ENCODE peak calls at places on chromosomes 11 and 22, in six cellular contexts. C is stimulated activated CD8-positive, alpha-beta memory T cell treated with anti-CD3 and anti-CD28 coated beads, Interleukin-7, amount 100 ng/mL, for 24 hours; T is posterior vena cava; I is left cardiac atrium; A is pancreas; B is NCI-H1436 treated with DMSO at 0.1 percent for 48 hours. N is an unnamed sample.

GRCh38 chr11:69301491-69302401 is 7.8 kb downstream of the MYEOV start:
- DNase-seq in C (no peak), T (no peak), I (peak; percentile 62), A (peak; percentile 64), B (no peak), N (no peak)

GRCh38 chr11:117843666-117844484 is 19.3 kb upstream of the FXYD2 start:
- DNase-seq in C (peak; percentile 73), T (peak; percentile 94), I (peak; percentile 82), A (peak; percentile 92), B (no peak), N (no peak)

GRCh38 chr11:2750601-2751522 is 51.1 kb upstream of the KCNQ1OT1 start:
- DNase-seq in C (no peak), T (peak; percentile 62), I (no peak), A (peak; percentile 73), B (peak; percentile 11), N (no peak)

GRCh38 chr22:19590696-19591095 is 66.5 kb upstream of the CLDN5 start:
- DNase-seq in C (no peak), T (no peak), I (no peak), A (no peak), B (no peak), N (no peak)

GRCh38 chr11:45644981-45645889 is 20.2 kb downstream of the CHST1 start:
- DNase-seq in C (no peak), T (peak; percentile 62), I (no peak), A (no peak), B (no peak), N (no peak)

GRCh38 chr11:16011396-16011795 is 344.9 kb downstream of the SOX6 start:
- DNase-seq in C (no peak), T (no peak), I (no peak), A (no peak), B (no peak), N (no peak)

GRCh38 chr11:46666516-46666915 is 33.9 kb downstream of the ARHGAP1 start:
- DNase-seq in C (no peak), T (peak; percentile 81), I (peak; percentile 58), A (no peak), B (no peak), N (no peak)

GRCh38 chr22:42769238-42769573 is 48.5 kb upstream of the A4GALT start:
- DNase-seq in C (no peak), T (no peak), I (no peak), A (no peak), B (no peak), N (no peak)

GRCh38 chr11:827146-827860 is 416 bp upstream of the CRACR2B start:
- DNase-seq in C (no peak), T (peak; percentile 85), I (no peak), A (peak; percentile 90), B (no peak), N (no peak)

GRCh38 chr11:118623291-118623655 is 15.9 kb downstream of the PHLDB1 start:
- DNase-seq in C (no peak), T (no peak), I (peak; percentile 40), A (no peak), B (no peak), N (no peak)

GRCh38 chr22:20514658-20515406 is 7.4 kb downstream of the MED15 start:
- DNase-seq in C (no peak), T (no peak), I (peak; percentile 66), A (no peak), B (no peak), N (no peak)

GRCh38 chr11:117580866-117581265 is 216.2 kb downstream of the DSCAML1 start:
- DNase-seq in C (no peak), T (no peak), I (no peak), A (no peak), B (no peak), N (no peak)

GRCh38 chr11:76579047-76579751 is 91.3 kb downstream of the LRRC32 start:
- DNase-seq in C (no peak), T (peak; percentile 92), I (peak; percentile 82), A (peak; percentile 38), B (no peak), N (no peak)

GRCh38 chr11:29093416-29093815 is 923.4 kb downstream of the KCNA4 start:
- DNase-seq in C (no peak), T (no peak), I (no peak), A (no peak), B (no peak), N (no peak)

GRCh38 chr11:119591836-119592310 is 137.1 kb downstream of the NECTIN1 start:
- DNase-seq in C (no peak), T (no peak), I (no peak), A (no peak), B (no peak), N (no peak)

GRCh38 chr11:475941-476340 is 25.9 kb downstream of the PTDSS2 start:
- DNase-seq in C (no peak), T (no peak), I (no peak), A (no peak), B (no peak), N (no peak)

GRCh38 chr11:64858467-64859401 is 14.3 kb upstream of the CDC42BPG start:
- DNase-seq in C (no peak), T (no peak), I (peak; percentile 56), A (no peak), B (no peak), N (no peak)

GRCh38 chr11:78742430-78742829 is 167.8 kb upstream of the NARS2 start:
- DNase-seq in C (no peak), T (no peak), I (peak; percentile 55), A (peak; percentile 89), B (peak; percentile 50), N (peak; percentile 12)

GRCh38 chr11:110525883-110526282 is 96.1 kb downstream of the FDX1 start:
- DNase-seq in C (no peak), T (peak; percentile 94), I (peak; percentile 30), A (no peak), B (peak; percentile 51), N (no peak)

GRCh38 chr11:86440843-86441242 is 66.2 kb downstream of the CCDC81 start:
- DNase-seq in C (no peak), T (no peak), I (no peak), A (no peak), B (no peak), N (no peak)

GRCh38 chr11:119218141-119218878 is 12.2 kb downstream of the CBL start:
- DNase-seq in C (no peak), T (no peak), I (no peak), A (no peak), B (no peak), N (peak; percentile 66)

GRCh38 chr22:40383905-40384304 is 13.5 kb downstream of the SGSM3 start:
- DNase-seq in C (no peak), T (no peak), I (no peak), A (no peak), B (no peak), N (no peak)

N was measured in retinal pigment epithelial cell.